ENCODE peak calls at places on chromosomes 1 and 21, in seven cellular contexts. One of them, this sample, is unnamed.

GRCh38 chr1:233113009-233113712 is 162.8 kb downstream of the NTPCR start:
- DNase-seq in H1: peak; percentile 39
- DNase-seq in HepG2: peak; percentile 48
- DNase-seq in SK-N-SH: no peak
- DNase-seq in endothelial cell of umbilical vein: peak; percentile 89
- DNase-seq in K562: peak; percentile 85
- DNase-seq in GM12878: peak; percentile 26
- DNase-seq in this sample: peak; percentile 94

GRCh38 chr1:5566924-5567323 is 425.3 kb downstream of the NPHP4 start:
- DNase-seq in H1: no peak
- DNase-seq in HepG2: no peak
- DNase-seq in SK-N-SH: no peak
- DNase-seq in endothelial cell of umbilical vein: no peak
- DNase-seq in K562: no peak
- DNase-seq in GM12878: no peak
- DNase-seq in this sample: no peak

GRCh38 chr1:228210684-228211083 is 2.8 kb downstream of the OBSCN start:
- DNase-seq in H1: no peak
- DNase-seq in HepG2: no peak
- DNase-seq in SK-N-SH: no peak
- DNase-seq in endothelial cell of umbilical vein: no peak
- DNase-seq in K562: no peak
- DNase-seq in GM12878: no peak
- DNase-seq in this sample: no peak

GRCh38 chr1:112544753-112545152 is 36.0 kb downstream of the WNT2B start:
- DNase-seq in H1: no peak
- DNase-seq in HepG2: peak; percentile 4
- DNase-seq in SK-N-SH: no peak
- DNase-seq in endothelial cell of umbilical vein: peak; percentile 49
- DNase-seq in K562: no peak
- DNase-seq in GM12878: no peak
- DNase-seq in this sample: no peak

GRCh38 chr1:15132961-15133360 is 20.6 kb upstream of the TMEM51 start:
- DNase-seq in H1: no peak
- DNase-seq in HepG2: no peak
- DNase-seq in SK-N-SH: no peak
- DNase-seq in endothelial cell of umbilical vein: no peak
- DNase-seq in K562: no peak
- DNase-seq in GM12878: no peak
- DNase-seq in this sample: no peak

GRCh38 chr1:21865943-21866628 is 54.0 kb downstream of the LDLRAD2 start:
- DNase-seq in H1: peak; percentile 27
- DNase-seq in HepG2: peak; percentile 48
- DNase-seq in SK-N-SH: peak; percentile 58
- DNase-seq in endothelial cell of umbilical vein: no peak
- DNase-seq in K562: peak; percentile 84
- DNase-seq in GM12878: peak; percentile 64
- DNase-seq in this sample: no peak

GRCh38 chr1:197921235-197922069 is 4.3 kb downstream of the LHX9 start:
- DNase-seq in H1: no peak
- DNase-seq in HepG2: no peak
- DNase-seq in SK-N-SH: no peak
- DNase-seq in endothelial cell of umbilical vein: no peak
- DNase-seq in K562: no peak
- DNase-seq in GM12878: no peak
- DNase-seq in this sample: no peak

GRCh38 chr1:193569696-193570269 is 383.4 kb upstream of the B3GALT2 start:
- DNase-seq in H1: no peak
- DNase-seq in HepG2: no peak
- DNase-seq in SK-N-SH: no peak
- DNase-seq in endothelial cell of umbilical vein: no peak
- DNase-seq in K562: no peak
- DNase-seq in GM12878: no peak
- DNase-seq in this sample: no peak

GRCh38 chr1:27527223-27527856 is 37.4 kb upstream of the WASF2 start:
- DNase-seq in H1: peak; percentile 80
- DNase-seq in HepG2: no peak
- DNase-seq in SK-N-SH: peak; percentile 80
- DNase-seq in endothelial cell of umbilical vein: no peak
- DNase-seq in K562: peak; percentile 90
- DNase-seq in GM12878: no peak
- DNase-seq in this sample: no peak

GRCh38 chr1:54559111-54559548 is 11.1 kb downstream of the ACOT11 start:
- DNase-seq in H1: no peak
- DNase-seq in HepG2: no peak
- DNase-seq in SK-N-SH: no peak
- DNase-seq in endothelial cell of umbilical vein: no peak
- DNase-seq in K562: no peak
- DNase-seq in GM12878: no peak
- DNase-seq in this sample: no peak

GRCh38 chr1:65309317-65310077 is at the start of gene DNAJC6:
- DNase-seq in H1: peak; percentile 44
- DNase-seq in HepG2: peak; percentile 20
- DNase-seq in SK-N-SH: peak; percentile 87
- DNase-seq in endothelial cell of umbilical vein: peak; percentile 67
- DNase-seq in K562: peak; percentile 88
- DNase-seq in GM12878: no peak
- DNase-seq in this sample: no peak

GRCh38 chr1:230301820-230302219 is 124.3 kb downstream of the PGBD5 start:
- DNase-seq in H1: no peak
- DNase-seq in HepG2: no peak
- DNase-seq in SK-N-SH: no peak
- DNase-seq in endothelial cell of umbilical vein: no peak
- DNase-seq in K562: no peak
- DNase-seq in GM12878: no peak
- DNase-seq in this sample: no peak

GRCh38 chr1:167132306-167133010 is 38.6 kb downstream of the STYXL2 start:
- DNase-seq in H1: no peak
- DNase-seq in HepG2: no peak
- DNase-seq in SK-N-SH: no peak
- DNase-seq in endothelial cell of umbilical vein: no peak
- DNase-seq in K562: no peak
- DNase-seq in GM12878: no peak
- DNase-seq in this sample: no peak

GRCh38 chr1:2650967-2651645 is 18.3 kb upstream of the MMEL1 start:
- DNase-seq in H1: no peak
- DNase-seq in HepG2: no peak
- DNase-seq in SK-N-SH: no peak
- DNase-seq in endothelial cell of umbilical vein: no peak
- DNase-seq in K562: no peak
- DNase-seq in GM12878: no peak
- DNase-seq in this sample: no peak

GRCh38 chr1:109239047-109239579 is 10.2 kb upstream of the CELSR2 start:
- DNase-seq in H1: no peak
- DNase-seq in HepG2: no peak
- DNase-seq in SK-N-SH: no peak
- DNase-seq in endothelial cell of umbilical vein: no peak
- DNase-seq in K562: no peak
- DNase-seq in GM12878: no peak
- DNase-seq in this sample: no peak

GRCh38 chr21:16572032-16572431 is 842.2 kb downstream of the USP25 start:
- DNase-seq in H1: no peak
- DNase-seq in HepG2: no peak
- DNase-seq in SK-N-SH: no peak
- DNase-seq in endothelial cell of umbilical vein: no peak
- DNase-seq in K562: no peak
- DNase-seq in GM12878: no peak
- DNase-seq in this sample: no peak

GRCh38 chr21:37702241-37702640 is 214.0 kb downstream of the KCNJ6 start:
- DNase-seq in H1: no peak
- DNase-seq in HepG2: no peak
- DNase-seq in SK-N-SH: no peak
- DNase-seq in endothelial cell of umbilical vein: no peak
- DNase-seq in K562: no peak
- DNase-seq in GM12878: no peak
- DNase-seq in this sample: no peak

GRCh38 chr1:13228343-13228781 is 2.4 kb upstream of the PRAMEF18 start:
- DNase-seq in H1: no peak
- DNase-seq in HepG2: no peak
- DNase-seq in SK-N-SH: no peak
- DNase-seq in endothelial cell of umbilical vein: no peak
- DNase-seq in K562: peak; percentile 75
- DNase-seq in GM12878: no peak
- DNase-seq in this sample: peak; percentile 22

GRCh38 chr1:197521118-197521739 is 253.2 kb downstream of the CRB1 start:
- DNase-seq in H1: no peak
- DNase-seq in HepG2: peak; percentile 23
- DNase-seq in SK-N-SH: peak; percentile 29
- DNase-seq in endothelial cell of umbilical vein: peak; percentile 46
- DNase-seq in K562: peak; percentile 56
- DNase-seq in GM12878: no peak
- DNase-seq in this sample: peak; percentile 16

GRCh38 chr1:81437213-81437612 is 363.5 kb upstream of the ADGRL2 start:
- DNase-seq in H1: no peak
- DNase-seq in HepG2: no peak
- DNase-seq in SK-N-SH: peak; percentile 44
- DNase-seq in endothelial cell of umbilical vein: no peak
- DNase-seq in K562: no peak
- DNase-seq in GM12878: no peak
- DNase-seq in this sample: no peak

GRCh38 chr1:39876136-39876535 is 7.2 kb downstream of the TRIT1 start:
- DNase-seq in H1: no peak
- DNase-seq in HepG2: no peak
- DNase-seq in SK-N-SH: no peak
- DNase-seq in endothelial cell of umbilical vein: no peak
- DNase-seq in K562: no peak
- DNase-seq in GM12878: no peak
- DNase-seq in this sample: no peak

GRCh38 chr1:2335721-2336475 is 55.5 kb downstream of the MORN1 start:
- DNase-seq in H1: no peak
- DNase-seq in HepG2: no peak
- DNase-seq in SK-N-SH: no peak
- DNase-seq in endothelial cell of umbilical vein: no peak
- DNase-seq in K562: no peak
- DNase-seq in GM12878: no peak
- DNase-seq in this sample: no peak

GRCh38 chr1:14443164-14443787 is 155.2 kb upstream of the KAZN start:
- DNase-seq in H1: no peak
- DNase-seq in HepG2: no peak
- DNase-seq in SK-N-SH: peak; percentile 66
- DNase-seq in endothelial cell of umbilical vein: no peak
- DNase-seq in K562: peak; percentile 95
- DNase-seq in GM12878: no peak
- DNase-seq in this sample: no peak

GRCh38 chr1:60763713-60764112 is 318.6 kb upstream of the NFIA start:
- DNase-seq in H1: no peak
- DNase-seq in HepG2: no peak
- DNase-seq in SK-N-SH: no peak
- DNase-seq in endothelial cell of umbilical vein: no peak
- DNase-seq in K562: no peak
- DNase-seq in GM12878: no peak
- DNase-seq in this sample: no peak

GRCh38 chr1:60765204-60765603 is 317.2 kb upstream of the NFIA start:
- DNase-seq in H1: peak; percentile 7
- DNase-seq in HepG2: peak; percentile 46
- DNase-seq in SK-N-SH: peak; percentile 32
- DNase-seq in endothelial cell of umbilical vein: peak; percentile 49
- DNase-seq in K562: peak; percentile 53
- DNase-seq in GM12878: no peak
- DNase-seq in this sample: peak; percentile 50

GRCh38 chr1:60764489-60764888 is 317.9 kb upstream of the NFIA start:
- DNase-seq in H1: no peak
- DNase-seq in HepG2: no peak
- DNase-seq in SK-N-SH: no peak
- DNase-seq in endothelial cell of umbilical vein: peak; percentile 41
- DNase-seq in K562: no peak
- DNase-seq in GM12878: no peak
- DNase-seq in this sample: no peak

GRCh38 chr1:60759257-60759656 is 323.1 kb upstream of the NFIA start:
- DNase-seq in H1: no peak
- DNase-seq in HepG2: no peak
- DNase-seq in SK-N-SH: peak; percentile 10
- DNase-seq in endothelial cell of umbilical vein: no peak
- DNase-seq in K562: no peak
- DNase-seq in GM12878: no peak
- DNase-seq in this sample: no peak

GRCh38 chr1:60762176-60762575 is 320.2 kb upstream of the NFIA start:
- DNase-seq in H1: no peak
- DNase-seq in HepG2: no peak
- DNase-seq in SK-N-SH: no peak
- DNase-seq in endothelial cell of umbilical vein: peak; percentile 83
- DNase-seq in K562: no peak
- DNase-seq in GM12878: no peak
- DNase-seq in this sample: no peak
- TF ChIP-seq MAX in H1: no peak
- TF ChIP-seq MAX in HepG2: no peak
- TF ChIP-seq MAX in SK-N-SH: no peak
- TF ChIP-seq MAX in endothelial cell of umbilical vein: no peak
- TF ChIP-seq MAX in K562: no peak
- TF ChIP-seq MAX in GM12878: no peak
- TF ChIP-seq MAX in this sample: no peak

GRCh38 chr1:25608488-25609178 is 8.0 kb upstream of the MAN1C1 start:
- DNase-seq in H1: no peak
- DNase-seq in HepG2: peak; percentile 62
- DNase-seq in SK-N-SH: peak; percentile 85
- DNase-seq in endothelial cell of umbilical vein: peak; percentile 64
- DNase-seq in K562: peak; percentile 93
- DNase-seq in GM12878: peak; percentile 38
- DNase-seq in this sample: peak; percentile 73
- H2AFZ ChIP-seq in H1: no peak overlapping the region
- H2AFZ ChIP-seq in HepG2: no peak overlapping the region
- H2AFZ ChIP-seq in SK-N-SH: peak overlapping the region; percentile 88
- H2AFZ ChIP-seq in endothelial cell of umbilical vein: no peak overlapping the region
- H2AFZ ChIP-seq in K562: peak overlapping the region; percentile 78
- H2AFZ ChIP-seq in GM12878: no peak overlapping the region
- H2AFZ ChIP-seq in this sample: peak overlapping the region; percentile 77

DNA sequence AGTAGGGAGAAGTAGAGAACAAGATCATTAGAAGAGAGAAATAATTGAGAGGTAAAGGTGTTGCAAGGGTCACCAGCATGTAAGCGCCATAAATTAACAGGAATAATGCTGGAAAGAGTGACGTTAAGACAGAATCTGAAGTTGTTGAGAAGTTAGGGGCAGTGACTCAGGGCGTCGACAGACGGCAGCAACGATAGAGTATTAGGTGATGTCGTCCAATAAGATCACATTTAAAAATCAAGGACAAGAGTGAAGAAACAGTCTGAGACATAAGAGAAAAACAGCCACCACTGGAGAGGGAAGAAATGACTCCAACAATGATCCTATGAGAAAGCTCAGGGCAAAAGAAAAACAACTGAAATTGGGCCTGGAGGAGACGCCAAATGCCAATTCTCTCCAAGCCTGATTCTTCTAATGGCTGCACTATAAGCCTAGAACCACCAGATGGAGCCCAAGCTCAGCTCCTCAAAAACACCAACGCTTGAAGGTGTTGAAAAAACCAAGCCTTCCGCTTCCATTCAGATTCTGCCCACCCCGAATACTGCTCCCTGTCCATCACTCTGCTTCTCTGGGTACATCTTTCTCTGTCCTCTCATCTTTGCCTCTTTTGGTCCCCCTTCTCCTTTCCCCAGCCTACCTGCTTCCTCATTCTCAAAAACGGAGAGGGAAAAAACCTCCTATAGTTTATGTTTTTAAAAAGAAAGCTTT is 70.0 kb downstream of the LUZP1 start:
- DNase-seq in H1: peak; percentile 43
- DNase-seq in HepG2: peak; percentile 62
- DNase-seq in SK-N-SH: peak; percentile 63
- DNase-seq in endothelial cell of umbilical vein: peak; percentile 78
- DNase-seq in K562: peak; percentile 84
- DNase-seq in GM12878: no peak
- DNase-seq in this sample: peak; percentile 65
- TF ChIP-seq MAX in H1: no peak
- TF ChIP-seq MAX in HepG2: no peak
- TF ChIP-seq MAX in SK-N-SH: no peak
- TF ChIP-seq MAX in endothelial cell of umbilical vein: no peak
- TF ChIP-seq MAX in K562: no peak
- TF ChIP-seq MAX in GM12878: no peak
- TF ChIP-seq MAX in this sample: no peak

GRCh38 chr1:70234733-70235132 is 13.6 kb downstream of the SRSF11 start:
- DNase-seq in H1: no peak
- DNase-seq in HepG2: no peak
- DNase-seq in SK-N-SH: no peak
- DNase-seq in endothelial cell of umbilical vein: no peak
- DNase-seq in K562: no peak
- DNase-seq in GM12878: no peak
- DNase-seq in this sample: no peak
- H2AFZ ChIP-seq in H1: no peak overlapping the region
- H2AFZ ChIP-seq in HepG2: no peak overlapping the region
- H2AFZ ChIP-seq in SK-N-SH: no peak overlapping the region
- H2AFZ ChIP-seq in endothelial cell of umbilical vein: no peak overlapping the region
- H2AFZ ChIP-seq in K562: no peak overlapping the region
- H2AFZ ChIP-seq in GM12878: no peak overlapping the region
- H2AFZ ChIP-seq in this sample: no peak overlapping the region

This sample was measured in HCT116.